ENCODE peak calls at places on chromosomes 13 and 19, in eight cellular contexts. One of them, this sample, is unnamed.

GRCh38 chr19:30272554-30272953 is 99.6 kb upstream of the ZNF536 start:
- DNase-seq in pancreas: no peak
- DNase-seq in T-helper 2 cell: no peak
- DNase-seq in neural progenitor cell: no peak
- DNase-seq in stimulated activated CD4-positive, alpha-beta T cell treated with anti-CD3 and anti-CD28 coated beads, Interleukin-15, amount 100 ng/mL, for 48 hours: no peak
- DNase-seq in stimulated activated CD8-positive, alpha-beta memory T cell treated with anti-CD3 and anti-CD28 coated beads, Interleukin-7, amount 100 ng/mL, for 1 hour: no peak
- DNase-seq in GM23338: no peak
- DNase-seq in activated CD8-positive, alpha-beta memory T cell treated with anti-CD3 and anti-CD28 coated beads for 24 hours: no peak
- DNase-seq in this sample: no peak

GRCh38 chr13:98959775-98960325 is 18.0 kb downstream of the DOCK9 start:
- DNase-seq in pancreas: no peak
- DNase-seq in T-helper 2 cell: no peak
- DNase-seq in neural progenitor cell: peak
- DNase-seq in stimulated activated CD4-positive, alpha-beta T cell treated with anti-CD3 and anti-CD28 coated beads, Interleukin-15, amount 100 ng/mL, for 48 hours: no peak
- DNase-seq in stimulated activated CD8-positive, alpha-beta memory T cell treated with anti-CD3 and anti-CD28 coated beads, Interleukin-7, amount 100 ng/mL, for 1 hour: no peak
- DNase-seq in GM23338: no peak
- DNase-seq in activated CD8-positive, alpha-beta memory T cell treated with anti-CD3 and anti-CD28 coated beads for 24 hours: no peak
- DNase-seq in this sample: no peak

GRCh38 chr19:40650749-40651305 is 39.6 kb downstream of the NUMBL start:
- DNase-seq in pancreas: no peak
- DNase-seq in T-helper 2 cell: no peak
- DNase-seq in neural progenitor cell: no peak
- DNase-seq in stimulated activated CD4-positive, alpha-beta T cell treated with anti-CD3 and anti-CD28 coated beads, Interleukin-15, amount 100 ng/mL, for 48 hours: no peak
- DNase-seq in stimulated activated CD8-positive, alpha-beta memory T cell treated with anti-CD3 and anti-CD28 coated beads, Interleukin-7, amount 100 ng/mL, for 1 hour: no peak
- DNase-seq in GM23338: no peak
- DNase-seq in activated CD8-positive, alpha-beta memory T cell treated with anti-CD3 and anti-CD28 coated beads for 24 hours: no peak
- DNase-seq in this sample: no peak

GRCh38 chr19:3270908-3271307 is 46.4 kb downstream of the CELF5 start:
- DNase-seq in pancreas: peak
- DNase-seq in T-helper 2 cell: no peak
- DNase-seq in neural progenitor cell: peak
- DNase-seq in stimulated activated CD4-positive, alpha-beta T cell treated with anti-CD3 and anti-CD28 coated beads, Interleukin-15, amount 100 ng/mL, for 48 hours: peak
- DNase-seq in stimulated activated CD8-positive, alpha-beta memory T cell treated with anti-CD3 and anti-CD28 coated beads, Interleukin-7, amount 100 ng/mL, for 1 hour: no peak
- DNase-seq in GM23338: peak
- DNase-seq in activated CD8-positive, alpha-beta memory T cell treated with anti-CD3 and anti-CD28 coated beads for 24 hours: no peak
- DNase-seq in this sample: peak

GRCh38 chr19:54208784-54209057 is 8.1 kb downstream of the RPS9 start:
- DNase-seq in pancreas: no peak
- DNase-seq in T-helper 2 cell: no peak
- DNase-seq in neural progenitor cell: no peak
- DNase-seq in stimulated activated CD4-positive, alpha-beta T cell treated with anti-CD3 and anti-CD28 coated beads, Interleukin-15, amount 100 ng/mL, for 48 hours: no peak
- DNase-seq in stimulated activated CD8-positive, alpha-beta memory T cell treated with anti-CD3 and anti-CD28 coated beads, Interleukin-7, amount 100 ng/mL, for 1 hour: no peak
- DNase-seq in GM23338: peak
- DNase-seq in activated CD8-positive, alpha-beta memory T cell treated with anti-CD3 and anti-CD28 coated beads for 24 hours: no peak
- DNase-seq in this sample: no peak

GRCh38 chr19:17703823-17704463 is 15.3 kb upstream of the MAP1S start:
- DNase-seq in pancreas: peak
- DNase-seq in T-helper 2 cell: peak
- DNase-seq in neural progenitor cell: peak
- DNase-seq in stimulated activated CD4-positive, alpha-beta T cell treated with anti-CD3 and anti-CD28 coated beads, Interleukin-15, amount 100 ng/mL, for 48 hours: peak
- DNase-seq in stimulated activated CD8-positive, alpha-beta memory T cell treated with anti-CD3 and anti-CD28 coated beads, Interleukin-7, amount 100 ng/mL, for 1 hour: peak
- DNase-seq in GM23338: peak
- DNase-seq in activated CD8-positive, alpha-beta memory T cell treated with anti-CD3 and anti-CD28 coated beads for 24 hours: peak
- DNase-seq in this sample: peak

GRCh38 chr13:45521292-45521691 is 56.6 kb downstream of the COG3 start:
- DNase-seq in pancreas: no peak
- DNase-seq in T-helper 2 cell: no peak
- DNase-seq in neural progenitor cell: no peak
- DNase-seq in stimulated activated CD4-positive, alpha-beta T cell treated with anti-CD3 and anti-CD28 coated beads, Interleukin-15, amount 100 ng/mL, for 48 hours: no peak
- DNase-seq in stimulated activated CD8-positive, alpha-beta memory T cell treated with anti-CD3 and anti-CD28 coated beads, Interleukin-7, amount 100 ng/mL, for 1 hour: no peak
- DNase-seq in GM23338: no peak
- DNase-seq in activated CD8-positive, alpha-beta memory T cell treated with anti-CD3 and anti-CD28 coated beads for 24 hours: no peak
- DNase-seq in this sample: no peak

GRCh38 chr19:28667348-28667977 is 545.5 kb downstream of the UQCRFS1 start:
- DNase-seq in pancreas: no peak
- DNase-seq in T-helper 2 cell: no peak
- DNase-seq in neural progenitor cell: no peak
- DNase-seq in stimulated activated CD4-positive, alpha-beta T cell treated with anti-CD3 and anti-CD28 coated beads, Interleukin-15, amount 100 ng/mL, for 48 hours: no peak
- DNase-seq in stimulated activated CD8-positive, alpha-beta memory T cell treated with anti-CD3 and anti-CD28 coated beads, Interleukin-7, amount 100 ng/mL, for 1 hour: no peak
- DNase-seq in GM23338: peak
- DNase-seq in activated CD8-positive, alpha-beta memory T cell treated with anti-CD3 and anti-CD28 coated beads for 24 hours: no peak
- DNase-seq in this sample: no peak

GRCh38 chr13:110387451-110388140 is 80.5 kb downstream of the COL4A2 start:
- DNase-seq in pancreas: no peak
- DNase-seq in T-helper 2 cell: no peak
- DNase-seq in neural progenitor cell: peak
- DNase-seq in stimulated activated CD4-positive, alpha-beta T cell treated with anti-CD3 and anti-CD28 coated beads, Interleukin-15, amount 100 ng/mL, for 48 hours: no peak
- DNase-seq in stimulated activated CD8-positive, alpha-beta memory T cell treated with anti-CD3 and anti-CD28 coated beads, Interleukin-7, amount 100 ng/mL, for 1 hour: no peak
- DNase-seq in GM23338: peak
- DNase-seq in activated CD8-positive, alpha-beta memory T cell treated with anti-CD3 and anti-CD28 coated beads for 24 hours: no peak
- DNase-seq in this sample: no peak

GRCh38 chr13:112146073-112146360 is 79.1 kb downstream of the SOX1 start:
- DNase-seq in pancreas: no peak
- DNase-seq in T-helper 2 cell: no peak
- DNase-seq in neural progenitor cell: no peak
- DNase-seq in stimulated activated CD4-positive, alpha-beta T cell treated with anti-CD3 and anti-CD28 coated beads, Interleukin-15, amount 100 ng/mL, for 48 hours: no peak
- DNase-seq in stimulated activated CD8-positive, alpha-beta memory T cell treated with anti-CD3 and anti-CD28 coated beads, Interleukin-7, amount 100 ng/mL, for 1 hour: no peak
- DNase-seq in GM23338: no peak
- DNase-seq in activated CD8-positive, alpha-beta memory T cell treated with anti-CD3 and anti-CD28 coated beads for 24 hours: no peak
- DNase-seq in this sample: no peak

GRCh38 chr13:106690779-106691178 is 122.8 kb upstream of the ARGLU1 start:
- DNase-seq in pancreas: no peak
- DNase-seq in T-helper 2 cell: no peak
- DNase-seq in neural progenitor cell: no peak
- DNase-seq in stimulated activated CD4-positive, alpha-beta T cell treated with anti-CD3 and anti-CD28 coated beads, Interleukin-15, amount 100 ng/mL, for 48 hours: no peak
- DNase-seq in stimulated activated CD8-positive, alpha-beta memory T cell treated with anti-CD3 and anti-CD28 coated beads, Interleukin-7, amount 100 ng/mL, for 1 hour: no peak
- DNase-seq in GM23338: no peak
- DNase-seq in activated CD8-positive, alpha-beta memory T cell treated with anti-CD3 and anti-CD28 coated beads for 24 hours: no peak
- DNase-seq in this sample: no peak

GRCh38 chr19:16111160-16111908 is at the start of gene RAB8A:
- DNase-seq in pancreas: peak
- DNase-seq in T-helper 2 cell: peak
- DNase-seq in neural progenitor cell: peak
- DNase-seq in stimulated activated CD4-positive, alpha-beta T cell treated with anti-CD3 and anti-CD28 coated beads, Interleukin-15, amount 100 ng/mL, for 48 hours: peak
- DNase-seq in stimulated activated CD8-positive, alpha-beta memory T cell treated with anti-CD3 and anti-CD28 coated beads, Interleukin-7, amount 100 ng/mL, for 1 hour: peak
- DNase-seq in GM23338: peak
- DNase-seq in activated CD8-positive, alpha-beta memory T cell treated with anti-CD3 and anti-CD28 coated beads for 24 hours: peak
- DNase-seq in this sample: peak

GRCh38 chr19:47310819-47311218 is 1.2 kb downstream of the C5AR1 start:
- DNase-seq in pancreas: no peak
- DNase-seq in T-helper 2 cell: no peak
- DNase-seq in neural progenitor cell: no peak
- DNase-seq in stimulated activated CD4-positive, alpha-beta T cell treated with anti-CD3 and anti-CD28 coated beads, Interleukin-15, amount 100 ng/mL, for 48 hours: no peak
- DNase-seq in stimulated activated CD8-positive, alpha-beta memory T cell treated with anti-CD3 and anti-CD28 coated beads, Interleukin-7, amount 100 ng/mL, for 1 hour: no peak
- DNase-seq in GM23338: no peak
- DNase-seq in activated CD8-positive, alpha-beta memory T cell treated with anti-CD3 and anti-CD28 coated beads for 24 hours: no peak
- DNase-seq in this sample: no peak

GRCh38 chr13:46142692-46143238 is 37.9 kb upstream of the CPB2 start:
- DNase-seq in pancreas: no peak
- DNase-seq in T-helper 2 cell: no peak
- DNase-seq in neural progenitor cell: peak
- DNase-seq in stimulated activated CD4-positive, alpha-beta T cell treated with anti-CD3 and anti-CD28 coated beads, Interleukin-15, amount 100 ng/mL, for 48 hours: no peak
- DNase-seq in stimulated activated CD8-positive, alpha-beta memory T cell treated with anti-CD3 and anti-CD28 coated beads, Interleukin-7, amount 100 ng/mL, for 1 hour: no peak
- DNase-seq in GM23338: no peak
- DNase-seq in activated CD8-positive, alpha-beta memory T cell treated with anti-CD3 and anti-CD28 coated beads for 24 hours: no peak
- DNase-seq in this sample: no peak

GRCh38 chr19:41958367-41959055 is 610 bp downstream of the RABAC1 start:
- DNase-seq in pancreas: peak
- DNase-seq in T-helper 2 cell: peak
- DNase-seq in neural progenitor cell: peak
- DNase-seq in stimulated activated CD4-positive, alpha-beta T cell treated with anti-CD3 and anti-CD28 coated beads, Interleukin-15, amount 100 ng/mL, for 48 hours: peak
- DNase-seq in stimulated activated CD8-positive, alpha-beta memory T cell treated with anti-CD3 and anti-CD28 coated beads, Interleukin-7, amount 100 ng/mL, for 1 hour: peak
- DNase-seq in GM23338: peak
- DNase-seq in activated CD8-positive, alpha-beta memory T cell treated with anti-CD3 and anti-CD28 coated beads for 24 hours: peak
- DNase-seq in this sample: peak

GRCh38 chr13:42048323-42048624 is 174 bp upstream of the DGKH start:
- DNase-seq in pancreas: no peak
- DNase-seq in T-helper 2 cell: no peak
- DNase-seq in neural progenitor cell: no peak
- DNase-seq in stimulated activated CD4-positive, alpha-beta T cell treated with anti-CD3 and anti-CD28 coated beads, Interleukin-15, amount 100 ng/mL, for 48 hours: no peak
- DNase-seq in stimulated activated CD8-positive, alpha-beta memory T cell treated with anti-CD3 and anti-CD28 coated beads, Interleukin-7, amount 100 ng/mL, for 1 hour: no peak
- DNase-seq in GM23338: peak
- DNase-seq in activated CD8-positive, alpha-beta memory T cell treated with anti-CD3 and anti-CD28 coated beads for 24 hours: no peak
- DNase-seq in this sample: no peak

GRCh38 chr19:4584670-4585460 is 25.4 kb upstream of the SEMA6B start:
- DNase-seq in pancreas: no peak
- DNase-seq in T-helper 2 cell: no peak
- DNase-seq in neural progenitor cell: peak
- DNase-seq in stimulated activated CD4-positive, alpha-beta T cell treated with anti-CD3 and anti-CD28 coated beads, Interleukin-15, amount 100 ng/mL, for 48 hours: no peak
- DNase-seq in stimulated activated CD8-positive, alpha-beta memory T cell treated with anti-CD3 and anti-CD28 coated beads, Interleukin-7, amount 100 ng/mL, for 1 hour: no peak
- DNase-seq in GM23338: peak
- DNase-seq in activated CD8-positive, alpha-beta memory T cell treated with anti-CD3 and anti-CD28 coated beads for 24 hours: no peak
- DNase-seq in this sample: no peak

GRCh38 chr19:3619631-3620012 is 7.0 kb downstream of the CACTIN start:
- DNase-seq in pancreas: no peak
- DNase-seq in T-helper 2 cell: no peak
- DNase-seq in neural progenitor cell: no peak
- DNase-seq in stimulated activated CD4-positive, alpha-beta T cell treated with anti-CD3 and anti-CD28 coated beads, Interleukin-15, amount 100 ng/mL, for 48 hours: no peak
- DNase-seq in stimulated activated CD8-positive, alpha-beta memory T cell treated with anti-CD3 and anti-CD28 coated beads, Interleukin-7, amount 100 ng/mL, for 1 hour: no peak
- DNase-seq in GM23338: no peak
- DNase-seq in activated CD8-positive, alpha-beta memory T cell treated with anti-CD3 and anti-CD28 coated beads for 24 hours: no peak
- DNase-seq in this sample: no peak

GRCh38 chr13:110185696-110186095 is 121.3 kb downstream of the COL4A1 start:
- DNase-seq in pancreas: no peak
- DNase-seq in T-helper 2 cell: no peak
- DNase-seq in neural progenitor cell: no peak
- DNase-seq in stimulated activated CD4-positive, alpha-beta T cell treated with anti-CD3 and anti-CD28 coated beads, Interleukin-15, amount 100 ng/mL, for 48 hours: no peak
- DNase-seq in stimulated activated CD8-positive, alpha-beta memory T cell treated with anti-CD3 and anti-CD28 coated beads, Interleukin-7, amount 100 ng/mL, for 1 hour: no peak
- DNase-seq in GM23338: no peak
- DNase-seq in activated CD8-positive, alpha-beta memory T cell treated with anti-CD3 and anti-CD28 coated beads for 24 hours: no peak
- DNase-seq in this sample: no peak

GRCh38 chr19:45231891-45232290 is 13.3 kb downstream of the EXOC3L2 start:
- DNase-seq in pancreas: no peak
- DNase-seq in T-helper 2 cell: no peak
- DNase-seq in neural progenitor cell: no peak
- DNase-seq in stimulated activated CD4-positive, alpha-beta T cell treated with anti-CD3 and anti-CD28 coated beads, Interleukin-15, amount 100 ng/mL, for 48 hours: no peak
- DNase-seq in stimulated activated CD8-positive, alpha-beta memory T cell treated with anti-CD3 and anti-CD28 coated beads, Interleukin-7, amount 100 ng/mL, for 1 hour: no peak
- DNase-seq in GM23338: no peak
- DNase-seq in activated CD8-positive, alpha-beta memory T cell treated with anti-CD3 and anti-CD28 coated beads for 24 hours: no peak
- DNase-seq in this sample: no peak

GRCh38 chr19:15776991-15777787 is 10.3 kb upstream of the OR10H5 start:
- DNase-seq in pancreas: no peak
- DNase-seq in T-helper 2 cell: no peak
- DNase-seq in neural progenitor cell: no peak
- DNase-seq in stimulated activated CD4-positive, alpha-beta T cell treated with anti-CD3 and anti-CD28 coated beads, Interleukin-15, amount 100 ng/mL, for 48 hours: no peak
- DNase-seq in stimulated activated CD8-positive, alpha-beta memory T cell treated with anti-CD3 and anti-CD28 coated beads, Interleukin-7, amount 100 ng/mL, for 1 hour: no peak
- DNase-seq in GM23338: no peak
- DNase-seq in activated CD8-positive, alpha-beta memory T cell treated with anti-CD3 and anti-CD28 coated beads for 24 hours: peak
- DNase-seq in this sample: no peak

GRCh38 chr13:67228909-67229308 is 1.2 kb downstream of the PCDH9 start:
- DNase-seq in pancreas: no peak
- DNase-seq in T-helper 2 cell: no peak
- DNase-seq in neural progenitor cell: no peak
- DNase-seq in stimulated activated CD4-positive, alpha-beta T cell treated with anti-CD3 and anti-CD28 coated beads, Interleukin-15, amount 100 ng/mL, for 48 hours: no peak
- DNase-seq in stimulated activated CD8-positive, alpha-beta memory T cell treated with anti-CD3 and anti-CD28 coated beads, Interleukin-7, amount 100 ng/mL, for 1 hour: no peak
- DNase-seq in GM23338: no peak
- DNase-seq in activated CD8-positive, alpha-beta memory T cell treated with anti-CD3 and anti-CD28 coated beads for 24 hours: no peak
- DNase-seq in this sample: no peak